ENCODE peak calls at places on chromosomes 11 and 22, in ten cellular contexts. A is K562, V is neural progenitor cell, L is fibroblast of lung, J is GM23338, H is mammary epithelial cell, W is HCT116, B is astrocyte, X is GM23248, R is keratinocyte. F is an unnamed sample.

GRCh38 chr22:39469681-39470461 is 13.1 kb downstream of the MGAT3 start:
- DNase-seq in R (no peak), B (no peak), A (no peak), V (peak; percentile 46), J (no peak), X (no peak), L (no peak), H (no peak), W (no peak), F (no peak)

GRCh38 chr11:73520358-73521061 is 77.4 kb downstream of the FAM168A start:
- DNase-seq in L (no peak), J (no peak), A (no peak), H (no peak), V (no peak), B (no peak), W (no peak), R (no peak), X (no peak), F (no peak)

GRCh38 chr11:57490456-57491248 is 24.9 kb downstream of the SLC43A1 start:
- DNase-seq in W (no peak), X (peak; percentile 67), A (no peak), H (peak; percentile 66), B (no peak), L (no peak), V (no peak), J (no peak), R (no peak), F (no peak)

GRCh38 chr11:111782109-111782784 is 16.1 kb upstream of the PPP2R1B start:
- DNase-seq in L (no peak), J (no peak), V (no peak), B (no peak), X (no peak), H (no peak), A (no peak), R (no peak), W (no peak), F (no peak)

GRCh38 chr11:29231991-29232390 is 784.8 kb downstream of the KCNA4 start:
- DNase-seq in L (peak; percentile 93), W (no peak), V (no peak), A (no peak), X (no peak), H (no peak), R (no peak), J (no peak), B (peak; percentile 92), F (no peak)

GRCh38 chr11:1131033-1131911 is 26.5 kb upstream of the MUC5AC start:
- DNase-seq in A (peak; percentile 15), J (peak; percentile 32), B (no peak), R (no peak), X (no peak), W (no peak), L (no peak), H (no peak), V (no peak), F (no peak)

GRCh38 chr22:39534591-39535301 is 2.2 kb upstream of the RPS19BP1 start:
- DNase-seq in B (no peak), H (peak; percentile 45), L (peak; percentile 49), A (peak; percentile 74), W (no peak), R (no peak), J (peak; percentile 95), V (peak; percentile 94), X (peak; percentile 79), F (peak; percentile 78)

GRCh38 chr22:50718352-50718709 is 19.7 kb upstream of the ACR start:
- DNase-seq in R (no peak), V (no peak), X (no peak), A (no peak), H (no peak), B (no peak), W (no peak), J (no peak), L (no peak), F (no peak)

GRCh38 chr11:120566176-120566575 is 54.6 kb downstream of the GRIK4 start:
- DNase-seq in B (peak; percentile 64), L (peak; percentile 75), R (peak; percentile 5), V (no peak), H (peak; percentile 48), W (peak; percentile 65), X (peak; percentile 26), A (no peak), J (no peak), F (no peak)

GRCh38 chr22:42800731-42801536 is 56.1 kb downstream of the ARFGAP3 start:
- DNase-seq in J (no peak), X (no peak), W (no peak), V (no peak), H (no peak), R (no peak), L (no peak), B (no peak), A (no peak), F (no peak)

GRCh38 chr11:8368772-8369171 is 105.1 kb upstream of the LMO1 start:
- DNase-seq in B (no peak), R (no peak), A (no peak), V (no peak), W (no peak), L (no peak), J (no peak), H (no peak), X (no peak), F (no peak)

GRCh38 chr22:20239063-20239950 is 28.8 kb downstream of the RTN4R start:
- DNase-seq in W (no peak), J (no peak), B (no peak), A (peak; percentile 77), R (no peak), X (peak; percentile 40), V (no peak), H (no peak), L (peak; percentile 37), F (no peak)

GRCh38 chr11:118223992-118224391 is 819 bp downstream of the JAML start:
- DNase-seq in R (no peak), V (no peak), W (no peak), H (no peak), B (no peak), L (no peak), A (no peak), J (no peak), X (no peak), F (no peak)
- H3K4me1 ChIP-seq in R (no peaks in the 10 kb centered on the region), V (no peaks in the 10 kb centered on the region), W (no peaks in the 10 kb centered on the region), H (no peaks in the 10 kb centered on the region), B (no peaks in the 10 kb centered on the region), L (no peaks in the 10 kb centered on the region), A (no peaks in the 10 kb centered on the region), J (no peaks in the 10 kb centered on the region), X (no peaks in the 10 kb centered on the region), F (no peaks in the 10 kb centered on the region)

GRCh38 chr11:69778373-69778772 is 3.2 kb upstream of the FGF4 start:
- DNase-seq in A (no peak), H (no peak), J (no peak), L (no peak), B (no peak), V (no peak), W (no peak), X (no peak), R (no peak), F (no peak)

GRCh38 chr11:69772646-69773045 is 2.5 kb downstream of the FGF4 start:
- DNase-seq in V (no peak), H (no peak), R (no peak), B (no peak), X (no peak), W (no peak), A (no peak), L (no peak), J (no peak), F (no peak)

GRCh38 chr11:69774354-69775162 is 583 bp downstream of the FGF4 start:
- DNase-seq in A (no peak), B (no peak), J (peak; percentile 54), L (no peak), W (no peak), R (no peak), H (no peak), X (no peak), V (peak; percentile 65), F (no peak)

GRCh38 chr11:69773626-69774353 is 1.4 kb downstream of the FGF4 start:
- DNase-seq in X (no peak), R (no peak), V (peak; percentile 51), B (no peak), W (no peak), J (peak; percentile 39), H (no peak), L (no peak), A (no peak), F (no peak)

GRCh38 chr11:69775163-69775755 is at the start of gene FGF4:
- DNase-seq in B (no peak), R (no peak), A (no peak), H (peak; percentile 1), L (no peak), V (peak; percentile 60), W (no peak), J (peak; percentile 68), X (no peak), F (no peak)
- TF ChIP-seq EZH2 in B (no peak), R (no peak), A (no peak), H (no peak), L (no peak), V (peak; percentile 90), W (no peak), J (peak; percentile 39), X (peak; percentile 75), F (no peak)

DNA sequence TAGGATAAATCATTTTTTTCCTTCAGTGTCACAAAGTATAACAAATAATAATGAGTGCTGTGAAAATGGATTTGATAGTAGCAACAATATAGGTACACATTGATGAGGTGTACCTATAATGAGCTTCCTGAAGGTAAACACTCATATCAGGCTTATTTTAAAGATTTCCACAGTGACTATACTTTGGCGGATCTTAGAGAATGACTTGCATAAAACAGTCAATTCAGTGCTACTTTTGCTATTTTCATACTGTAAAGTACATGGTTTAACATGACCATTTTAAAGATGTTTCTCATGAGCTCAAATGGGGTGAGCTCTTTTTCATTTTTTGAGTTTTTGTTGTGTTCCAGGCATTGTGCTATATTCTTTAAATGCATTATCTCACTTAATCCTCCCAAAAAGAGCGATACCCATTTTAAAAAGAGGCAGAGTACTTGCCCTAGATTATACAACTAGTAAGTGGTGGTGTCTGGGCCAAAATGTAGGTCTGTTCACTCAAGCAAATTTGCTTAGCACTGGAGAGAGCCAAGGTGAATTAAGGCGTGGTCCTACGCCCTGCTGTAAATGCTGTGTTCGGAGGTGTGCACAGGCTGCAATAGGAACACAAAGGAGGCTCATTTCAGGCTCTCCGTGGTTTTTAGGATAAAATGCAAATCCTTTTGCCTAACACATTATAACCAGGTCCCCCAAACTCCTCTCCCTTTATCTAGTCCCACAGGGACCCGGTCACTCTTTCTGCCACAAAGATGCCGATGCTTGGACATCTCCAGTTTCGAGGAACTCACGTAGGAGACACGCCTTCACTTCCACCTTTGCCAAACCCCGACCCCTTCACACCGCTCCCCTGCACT is 617 bp upstream of the ALKBH3 start:
- DNase-seq in L (no peak), V (no peak), H (no peak), A (no peak), B (no peak), J (no peak), R (no peak), X (no peak), W (no peak), F (no peak)
- H3K4me2 ChIP-seq in L (peak overlapping the region; percentile 89), V (peak overlapping the region; percentile 83), H (peak overlapping the region; percentile 87), A (peak overlapping the region; percentile 86), B (peak overlapping the region; percentile 96), J (peak overlapping the region; percentile 79), R (peak overlapping the region; percentile 99), X (peak overlapping the region; percentile 98), W (peak overlapping the region; percentile 99), F (peak overlapping the region; percentile 89)

DNA sequence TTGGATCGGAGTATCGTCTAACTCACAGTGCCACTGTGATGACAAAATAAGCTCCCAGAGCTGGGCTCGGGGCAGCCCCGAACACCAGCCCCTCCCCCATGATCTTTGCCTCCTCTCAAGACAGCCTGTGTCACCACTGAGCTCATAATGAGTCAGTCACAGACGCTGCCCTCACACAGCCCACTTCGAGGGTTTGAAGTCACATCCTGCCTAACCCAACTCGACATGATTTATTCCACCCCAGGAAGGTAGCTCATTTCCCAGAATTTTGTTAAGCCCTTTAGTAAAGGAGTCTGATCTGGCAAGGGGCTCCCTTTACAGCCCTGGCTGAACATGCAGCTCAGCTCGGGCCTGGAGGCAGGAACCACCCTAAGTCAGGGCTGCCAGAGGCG is 22.8 kb downstream of the MYH9 start:
- DNase-seq in A (peak; percentile 64), J (no peak), H (peak; percentile 97), W (peak; percentile 76), R (peak; percentile 89), X (peak; percentile 97), B (peak; percentile 97), L (peak; percentile 98), V (peak; percentile 46), F (peak; percentile 87)
- H3K4me1 ChIP-seq in A (peaks cover 30% of the 10 kb centered on the region), J (peaks cover 94% of the 10 kb centered on the region), H (peaks cover 95% of the 10 kb centered on the region), W (peaks cover 100% of the 10 kb centered on the region), R (peaks cover 97% of the 10 kb centered on the region), X (peaks cover 93% of the 10 kb centered on the region), B (peaks cover 95% of the 10 kb centered on the region), L (peaks cover 83% of the 10 kb centered on the region), V (peaks cover 87% of the 10 kb centered on the region), F (peaks cover 99% of the 10 kb centered on the region)